ENCODE peak calls at places on chromosomes 1 and 21, in nine cellular contexts. L is stimulated activated CD4-positive, alpha-beta T cell treated with anti-CD3 and anti-CD28 coated beads, Interleukin-4, amount 100 ng/mL, for 24 hours; H is neuronal stem cell; N is tibial artery; S is epithelial cell of esophagus; M is fibroblast of the aortic adventitia; Y is ureter; P is GM03348; R is posterior cingulate gyrus. E is an unnamed sample.

GRCh38 chr1:12604114-12604874 is 13.7 kb downstream of the DHRS3 start:
- DNase-seq in M (peak; percentile 99), Y (no peak), L (peak; percentile 75), H (no peak), R (no peak), N (peak; percentile 72), P (peak; percentile 88), S (peak; percentile 87), E (no peak)

GRCh38 chr1:50424045-50424939 is 1.0 kb upstream of the DMRTA2 start:
- DNase-seq in Y (no peak), P (no peak), H (no peak), N (no peak), S (peak; percentile 30), L (no peak), R (no peak), M (no peak), E (no peak)

GRCh38 chr1:36880155-36881070 is 153.9 kb downstream of the GRIK3 start:
- DNase-seq in Y (peak; percentile 33), P (no peak), R (no peak), N (no peak), L (no peak), M (no peak), H (no peak), S (no peak), E (no peak)

GRCh38 chr1:214050513-214051401 is 63.0 kb downstream of the PROX1 start:
- DNase-seq in H (no peak), P (no peak), R (no peak), L (no peak), N (no peak), M (no peak), Y (no peak), S (no peak), E (no peak)

GRCh38 chr1:32919811-32920733 is 18.9 kb upstream of the TMEM54 start:
- DNase-seq in Y (no peak), H (no peak), R (no peak), P (peak; percentile 56), S (no peak), L (no peak), M (peak; percentile 65), N (no peak), E (no peak)

GRCh38 chr21:29178936-29179335 is 48.5 kb downstream of the MAP3K7CL start:
- DNase-seq in H (no peak), S (no peak), R (no peak), N (no peak), Y (no peak), P (no peak), L (no peak), M (no peak), E (no peak)

GRCh38 chr1:156103521-156103947 is 11.0 kb upstream of the LMNA start:
- DNase-seq in R (no peak), S (peak; percentile 53), N (peak; percentile 70), M (peak; percentile 80), L (peak; percentile 47), H (no peak), P (peak; percentile 81), Y (peak; percentile 64), E (no peak)

GRCh38 chr21:26130249-26130896 is 40.2 kb downstream of the APP start:
- DNase-seq in Y (no peak), S (peak; percentile 86), R (no peak), P (no peak), M (peak; percentile 64), N (no peak), H (no peak), L (no peak), E (no peak)

GRCh38 chr1:21725738-21726392 is 56.7 kb upstream of the RAP1GAP start:
- DNase-seq in S (no peak), L (no peak), H (peak; percentile 54), R (no peak), P (no peak), N (no peak), M (no peak), Y (no peak), E (no peak)

GRCh38 chr1:25797939-25798338 is 2.1 kb upstream of the SELENON start:
- DNase-seq in H (no peak), P (peak; percentile 68), L (peak; percentile 39), R (no peak), Y (no peak), S (peak; percentile 59), M (peak; percentile 20), N (no peak), E (no peak)

GRCh38 chr1:150332651-150333290 is 11.4 kb downstream of the PRPF3 start:
- DNase-seq in H (no peak), M (no peak), N (no peak), L (no peak), S (no peak), R (no peak), Y (no peak), P (no peak), E (no peak)

GRCh38 chr1:93980320-93980744 is 71.1 kb upstream of the GCLM start:
- DNase-seq in N (no peak), Y (no peak), H (peak; percentile 12), P (no peak), R (no peak), S (no peak), L (no peak), M (peak; percentile 37), E (no peak)

E was measured in substantia nigra.